ENCODE peak calls at places on chromosome 18, in four cellular contexts. U is stimulated activated CD4-positive, alpha-beta T cell treated with anti-CD3 and anti-CD28 coated beads, Interleukin-2, amount 100 ng/mL, for 48 hours; V is non-pigmented ciliary epithelial cell; K is T-cell. N is an unnamed sample.

GRCh38 chr18:47754311-47755101 is 176.0 kb downstream of the SMAD2 start:
- DNase-seq in U (peak; percentile 70), V (no peak), K (peak; percentile 40), N (peak; percentile 35)

GRCh38 chr18:59536181-59536580 is 161.0 kb downstream of the CCBE1 start:
- DNase-seq in U (no peak), V (no peak), K (no peak), N (no peak)

GRCh38 chr18:57077786-57078552 is 68.9 kb upstream of the BOD1L2 start:
- DNase-seq in U (peak; percentile 1), V (no peak), K (peak; percentile 4), N (peak; percentile 5)

GRCh38 chr18:832085-832681 is 20.1 kb upstream of the YES1 start:
- DNase-seq in U (no peak), V (no peak), K (peak; percentile 21), N (no peak)

GRCh38 chr18:3088444-3088843 is 75.5 kb upstream of the LPIN2 start:
- DNase-seq in U (no peak), V (no peak), K (no peak), N (no peak)

GRCh38 chr18:21243041-21243431 is 1.0 kb downstream of the GREB1L start:
- DNase-seq in U (no peak), V (no peak), K (no peak), N (no peak)

GRCh38 chr18:40371673-40372072 is 1583.4 kb upstream of the PIK3C3 start:
- DNase-seq in U (no peak), V (no peak), K (no peak), N (no peak)

GRCh38 chr18:22674300-22674699 is 256.6 kb upstream of the CTAGE1 start:
- DNase-seq in U (no peak), V (peak; percentile 90), K (no peak), N (no peak)

GRCh38 chr18:25335676-25336075 is 16.3 kb downstream of the ZNF521 start:
- DNase-seq in U (no peak), V (no peak), K (no peak), N (no peak)

GRCh38 chr18:6313427-6313826 is 101.3 kb downstream of the L3MBTL4 start:
- DNase-seq in U (no peak), V (no peak), K (no peak), N (no peak)

GRCh38 chr18:68699043-68699442 is 15.9 kb downstream of the TMX3 start:
- DNase-seq in U (no peak), V (no peak), K (no peak), N (no peak)

GRCh38 chr18:63779386-63779785 is 4.2 kb downstream of the SERPINB7 start:
- DNase-seq in U (no peak), V (no peak), K (no peak), N (no peak)

GRCh38 chr18:76256897-76257500 is 238.0 kb downstream of the ZNF516 start:
- DNase-seq in U (no peak), V (peak; percentile 19), K (no peak), N (no peak)

GRCh38 chr18:6525593-6525992 is 110.9 kb upstream of the L3MBTL4 start:
- DNase-seq in U (no peak), V (no peak), K (no peak), N (no peak)

GRCh38 chr18:63808125-63808524 is 32.9 kb downstream of the SERPINB7 start:
- DNase-seq in U (no peak), V (no peak), K (no peak), N (no peak)

GRCh38 chr18:9362869-9363268 is 28.3 kb downstream of the TWSG1 start:
- DNase-seq in U (no peak), V (no peak), K (no peak), N (no peak)

GRCh38 chr18:27114842-27115241 is 70.3 kb downstream of the CHST9 start:
- DNase-seq in U (no peak), V (no peak), K (no peak), N (no peak)

GRCh38 chr18:10926565-10927194 is 222.7 kb downstream of the PIEZO2 start:
- DNase-seq in U (no peak), V (no peak), K (no peak), N (no peak)

GRCh38 chr18:48875942-48876511 is 74.7 kb downstream of the SMAD7 start:
- DNase-seq in U (no peak), V (no peak), K (no peak), N (no peak)

GRCh38 chr18:23740105-23740830 is 51.0 kb downstream of the LAMA3 start:
- DNase-seq in U (no peak), V (no peak), K (no peak), N (no peak)

GRCh38 chr18:78976697-78977626 is 2.7 kb upstream of the SALL3 start:
- DNase-seq in U (no peak), V (no peak), K (no peak), N (no peak)

GRCh38 chr18:3283908-3284307 is 22.0 kb downstream of the MYL12B start:
- DNase-seq in U (no peak), V (no peak), K (no peak), N (no peak)

GRCh38 chr18:67517224-67517765 is 775 bp upstream of the DSEL start:
- DNase-seq in U (no peak), V (no peak), K (no peak), N (peak; percentile 7)

GRCh38 chr18:12851709-12852108 is 32.3 kb downstream of the PTPN2 start:
- DNase-seq in U (no peak), V (no peak), K (no peak), N (no peak)

GRCh38 chr18:23619388-23619873 is 33.1 kb upstream of the NPC1 start:
- DNase-seq in U (peak; percentile 5), V (no peak), K (peak; percentile 2), N (no peak)

GRCh38 chr18:76429262-76430126 is 65.5 kb downstream of the ZNF516 start:
- DNase-seq in U (no peak), V (no peak), K (no peak), N (no peak)

GRCh38 chr18:48979944-48980890 is 29.5 kb upstream of the SMAD7 start:
- DNase-seq in U (no peak), V (no peak), K (no peak), N (no peak)

N was measured in effector memory CD8-positive, alpha-beta T cell.